ENCODE peak calls at places on chromosomes 4 and X, in five cellular contexts. One of them, this sample, is unnamed.

GRCh38 chr4:16785800-16786527 is 112.5 kb downstream of the LDB2 start:
- DNase-seq in GM23248: peak
- DNase-seq in pancreas: no peak
- DNase-seq in uterus: no peak
- DNase-seq in CD8-positive, alpha-beta T cell: no peak
- DNase-seq in this sample: no peak

GRCh38 chr4:172962564-172963353 is 205.9 kb upstream of the GALNT7 start:
- DNase-seq in CD8-positive, alpha-beta T cell: no peak
- DNase-seq in GM23248: peak
- DNase-seq in pancreas: peak
- DNase-seq in uterus: peak
- DNase-seq in this sample: no peak

GRCh38 chr4:15457401-15458201 is 12.1 kb upstream of the CC2D2A start:
- DNase-seq in CD8-positive, alpha-beta T cell: no peak
- DNase-seq in pancreas: no peak
- DNase-seq in GM23248: peak
- DNase-seq in uterus: no peak
- DNase-seq in this sample: no peak

GRCh38 chrX:78652971-78653822 is 5.9 kb downstream of the RTL3 start:
- DNase-seq in pancreas: no peak
- DNase-seq in uterus: no peak
- DNase-seq in GM23248: peak
- DNase-seq in CD8-positive, alpha-beta T cell: no peak
- DNase-seq in this sample: no peak

GRCh38 chr4:5019274-5019673 is at the start of gene CYTL1:
- DNase-seq in GM23248: no peak
- DNase-seq in CD8-positive, alpha-beta T cell: no peak
- DNase-seq in pancreas: no peak
- DNase-seq in uterus: no peak
- DNase-seq in this sample: no peak

GRCh38 chr4:73308286-73308685 is 49.7 kb upstream of the ANKRD17 start:
- DNase-seq in pancreas: no peak
- DNase-seq in GM23248: peak
- DNase-seq in CD8-positive, alpha-beta T cell: no peak
- DNase-seq in uterus: no peak
- DNase-seq in this sample: no peak

GRCh38 chr4:16706251-16706650 is 192.2 kb downstream of the LDB2 start:
- DNase-seq in pancreas: no peak
- DNase-seq in GM23248: no peak
- DNase-seq in CD8-positive, alpha-beta T cell: no peak
- DNase-seq in uterus: no peak
- DNase-seq in this sample: no peak

GRCh38 chr4:8586671-8587468 is 5.7 kb upstream of the CPZ start:
- DNase-seq in pancreas: no peak
- DNase-seq in uterus: no peak
- DNase-seq in GM23248: no peak
- DNase-seq in CD8-positive, alpha-beta T cell: no peak
- DNase-seq in this sample: no peak

GRCh38 chr4:27066591-27066990 is 205.9 kb downstream of the STIM2 start:
- DNase-seq in pancreas: peak
- DNase-seq in CD8-positive, alpha-beta T cell: no peak
- DNase-seq in uterus: no peak
- DNase-seq in GM23248: no peak
- DNase-seq in this sample: no peak

GRCh38 chr4:88753658-88754431 is 56.2 kb upstream of the NAP1L5 start:
- DNase-seq in CD8-positive, alpha-beta T cell: no peak
- DNase-seq in GM23248: no peak
- DNase-seq in uterus: no peak
- DNase-seq in pancreas: no peak
- DNase-seq in this sample: no peak

GRCh38 chr4:117466388-117466787 is 381.0 kb upstream of the TRAM1L1 start:
- DNase-seq in uterus: no peak
- DNase-seq in CD8-positive, alpha-beta T cell: no peak
- DNase-seq in GM23248: no peak
- DNase-seq in pancreas: no peak
- DNase-seq in this sample: no peak

GRCh38 chrX:39774804-39775112 is 323.0 kb downstream of the BCOR start:
- DNase-seq in uterus: no peak
- DNase-seq in CD8-positive, alpha-beta T cell: no peak
- DNase-seq in GM23248: no peak
- DNase-seq in pancreas: no peak
- DNase-seq in this sample: no peak

GRCh38 chr4:110049951-110050925 is 137.6 kb downstream of the EGF start:
- DNase-seq in GM23248: peak
- DNase-seq in CD8-positive, alpha-beta T cell: peak
- DNase-seq in uterus: peak
- DNase-seq in pancreas: peak
- DNase-seq in this sample: no peak

GRCh38 chr4:127224556-127224955 is 408.2 kb upstream of the INTU start:
- DNase-seq in CD8-positive, alpha-beta T cell: no peak
- DNase-seq in uterus: no peak
- DNase-seq in GM23248: no peak
- DNase-seq in pancreas: no peak
- DNase-seq in this sample: no peak

GRCh38 chr4:165680821-165681220 is 192.2 kb upstream of the TLL1 start:
- DNase-seq in CD8-positive, alpha-beta T cell: no peak
- DNase-seq in pancreas: no peak
- DNase-seq in GM23248: no peak
- DNase-seq in uterus: no peak
- DNase-seq in this sample: no peak

GRCh38 chr4:94802091-94802490 is 44.3 kb downstream of the BMPR1B start:
- DNase-seq in uterus: no peak
- DNase-seq in GM23248: no peak
- DNase-seq in pancreas: no peak
- DNase-seq in CD8-positive, alpha-beta T cell: no peak
- DNase-seq in this sample: no peak

GRCh38 chr4:103721251-103721650 is 1.5 kb upstream of the TACR3 start:
- DNase-seq in pancreas: no peak
- DNase-seq in uterus: no peak
- DNase-seq in CD8-positive, alpha-beta T cell: no peak
- DNase-seq in GM23248: peak
- DNase-seq in this sample: no peak

GRCh38 chr4:20356565-20356964 is 104.9 kb downstream of the SLIT2 start:
- DNase-seq in CD8-positive, alpha-beta T cell: no peak
- DNase-seq in uterus: no peak
- DNase-seq in pancreas: no peak
- DNase-seq in GM23248: no peak
- DNase-seq in this sample: no peak

GRCh38 chr4:42673084-42673429 is 16.2 kb upstream of the ATP8A1 start:
- DNase-seq in pancreas: peak
- DNase-seq in GM23248: peak
- DNase-seq in CD8-positive, alpha-beta T cell: peak
- DNase-seq in uterus: no peak
- DNase-seq in this sample: no peak

GRCh38 chr4:42678512-42678911 is 21.6 kb upstream of the ATP8A1 start:
- DNase-seq in CD8-positive, alpha-beta T cell: no peak
- DNase-seq in pancreas: no peak
- DNase-seq in uterus: no peak
- DNase-seq in GM23248: no peak
- DNase-seq in this sample: no peak

GRCh38 chr4:42676066-42676951 is 19.4 kb upstream of the ATP8A1 start:
- DNase-seq in CD8-positive, alpha-beta T cell: no peak
- DNase-seq in pancreas: no peak
- DNase-seq in uterus: no peak
- DNase-seq in GM23248: no peak
- DNase-seq in this sample: no peak

GRCh38 chr4:42671431-42672194 is 14.7 kb upstream of the ATP8A1 start:
- DNase-seq in CD8-positive, alpha-beta T cell: peak
- DNase-seq in uterus: no peak
- DNase-seq in pancreas: no peak
- DNase-seq in GM23248: no peak
- DNase-seq in this sample: no peak

DNA sequence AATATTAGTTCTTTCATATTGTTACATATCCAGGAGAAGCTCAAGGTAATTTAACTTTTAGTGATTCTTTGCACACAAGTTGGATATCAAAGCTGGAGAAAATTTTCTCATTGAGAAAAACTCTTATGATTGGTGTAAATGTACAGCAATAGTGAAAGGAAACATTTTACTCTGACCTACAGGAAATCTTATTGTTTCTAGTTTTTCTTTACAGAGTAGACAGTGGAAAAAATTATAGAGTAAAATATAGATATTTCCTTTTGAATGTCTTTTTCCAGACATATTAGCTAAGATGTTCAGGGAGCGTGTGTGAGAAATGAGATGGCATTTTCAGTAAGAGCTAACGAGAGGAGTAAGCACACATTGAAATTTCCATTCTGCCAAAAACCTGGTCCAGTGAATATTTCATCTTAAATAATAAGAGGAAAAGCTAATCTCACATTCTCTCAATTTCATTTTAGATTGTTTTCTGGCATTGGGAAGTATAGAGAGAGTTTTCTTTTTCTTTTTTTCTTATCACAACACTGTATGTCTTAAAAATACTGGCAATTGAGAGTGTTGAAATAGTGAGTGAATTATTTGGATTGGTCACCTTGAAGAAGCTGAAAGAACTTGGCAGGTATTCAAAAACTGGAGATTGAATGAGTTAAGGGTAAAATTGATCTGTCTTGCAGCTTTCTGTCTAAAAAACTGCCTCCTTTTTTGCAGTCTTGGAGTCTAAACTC is 15.6 kb upstream of the ATP8A1 start:
- DNase-seq in pancreas: no peak
- DNase-seq in uterus: no peak
- DNase-seq in CD8-positive, alpha-beta T cell: no peak
- DNase-seq in GM23248: no peak
- DNase-seq in this sample: no peak
- H3K27ac ChIP-seq in pancreas: no peak
- H3K27ac ChIP-seq in uterus: no peak
- H3K27ac ChIP-seq in CD8-positive, alpha-beta T cell: peak
- H3K27ac ChIP-seq in GM23248: no peak
- H3K27ac ChIP-seq in this sample: no peak

DNA sequence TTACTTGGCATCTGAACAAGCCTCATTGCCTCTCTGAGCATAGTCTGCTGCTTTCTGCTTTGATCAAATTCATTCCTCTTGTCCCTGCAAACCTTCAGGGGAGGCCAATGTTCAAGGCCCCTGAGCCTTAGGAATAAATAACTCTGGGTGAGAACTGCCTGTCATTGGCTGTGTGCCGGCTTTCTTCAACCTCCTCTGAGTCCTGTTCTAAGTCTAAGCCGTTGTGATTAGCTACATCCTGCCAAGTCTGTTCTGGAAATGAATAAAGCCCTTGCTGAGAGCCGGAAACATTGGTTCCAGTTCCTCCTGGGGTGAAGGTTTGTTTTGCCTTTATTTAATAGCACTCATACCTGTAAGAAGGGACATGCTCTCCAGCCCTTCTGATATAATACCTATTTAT is 13.8 kb downstream of the RNF4 start:
- DNase-seq in uterus: peak
- DNase-seq in GM23248: peak
- DNase-seq in pancreas: peak
- DNase-seq in CD8-positive, alpha-beta T cell: no peak
- DNase-seq in this sample: peak
- H3K27ac ChIP-seq in uterus: peak
- H3K27ac ChIP-seq in GM23248: peak
- H3K27ac ChIP-seq in pancreas: peak
- H3K27ac ChIP-seq in CD8-positive, alpha-beta T cell: no peak
- H3K27ac ChIP-seq in this sample: peak

GRCh38 chr4:152981278-152981677 is 45.2 kb downstream of the FHDC1 start:
- DNase-seq in CD8-positive, alpha-beta T cell: no peak
- DNase-seq in pancreas: no peak
- DNase-seq in uterus: no peak
- DNase-seq in GM23248: no peak
- DNase-seq in this sample: no peak

GRCh38 chr4:152979731-152980330 is 43.7 kb downstream of the FHDC1 start:
- DNase-seq in GM23248: no peak
- DNase-seq in uterus: no peak
- DNase-seq in pancreas: no peak
- DNase-seq in CD8-positive, alpha-beta T cell: no peak
- DNase-seq in this sample: no peak

GRCh38 chr4:152983221-152983620 is 47.1 kb downstream of the FHDC1 start:
- DNase-seq in uterus: no peak
- DNase-seq in CD8-positive, alpha-beta T cell: no peak
- DNase-seq in GM23248: peak
- DNase-seq in pancreas: no peak
- DNase-seq in this sample: no peak

GRCh38 chr4:152981842-152982241 is 45.7 kb downstream of the FHDC1 start:
- DNase-seq in CD8-positive, alpha-beta T cell: no peak
- DNase-seq in GM23248: no peak
- DNase-seq in pancreas: no peak
- DNase-seq in uterus: no peak
- DNase-seq in this sample: no peak

GRCh38 chr4:152983774-152984411 is 47.8 kb downstream of the FHDC1 start:
- DNase-seq in CD8-positive, alpha-beta T cell: no peak
- DNase-seq in uterus: no peak
- DNase-seq in GM23248: peak
- DNase-seq in pancreas: no peak
- DNase-seq in this sample: no peak
- H3K27ac ChIP-seq in CD8-positive, alpha-beta T cell: no peak
- H3K27ac ChIP-seq in uterus: no peak
- H3K27ac ChIP-seq in GM23248: peak
- H3K27ac ChIP-seq in pancreas: no peak
- H3K27ac ChIP-seq in this sample: no peak

DNA sequence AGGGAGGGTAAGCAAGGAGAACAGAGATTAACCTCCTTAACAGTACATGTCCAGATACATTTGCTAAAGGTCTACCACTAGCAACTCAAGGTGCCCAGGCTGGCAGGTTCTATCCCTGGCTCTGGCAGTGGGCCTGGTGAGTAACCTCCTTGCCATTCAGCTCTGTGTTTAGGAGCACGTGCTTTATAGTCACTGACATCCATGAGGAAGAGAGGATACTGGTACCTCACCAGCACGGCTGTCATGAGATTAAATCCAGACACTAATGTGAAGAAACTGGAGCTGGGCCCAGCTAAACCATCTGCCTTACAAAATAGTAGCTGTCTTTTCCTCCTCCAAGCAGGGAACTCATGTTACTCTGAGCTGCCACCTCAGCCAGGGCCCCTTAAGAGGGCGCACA is 45.3 kb downstream of the GPRASP3 start:
- DNase-seq in pancreas: no peak
- DNase-seq in CD8-positive, alpha-beta T cell: no peak
- DNase-seq in GM23248: peak
- DNase-seq in uterus: peak
- DNase-seq in this sample: no peak
- H3K27ac ChIP-seq in pancreas: no peak
- H3K27ac ChIP-seq in CD8-positive, alpha-beta T cell: no peak
- H3K27ac ChIP-seq in GM23248: peak
- H3K27ac ChIP-seq in uterus: peak
- H3K27ac ChIP-seq in this sample: no peak

GRCh38 chr4:152534541-152535231 is 1.2 kb downstream of the FBXW7 start:
- DNase-seq in GM23248: peak
- DNase-seq in CD8-positive, alpha-beta T cell: peak
- DNase-seq in uterus: peak
- DNase-seq in pancreas: peak
- DNase-seq in this sample: no peak

GRCh38 chr4:152528060-152528459 is 7.8 kb downstream of the FBXW7 start:
- DNase-seq in uterus: no peak
- DNase-seq in pancreas: no peak
- DNase-seq in CD8-positive, alpha-beta T cell: no peak
- DNase-seq in GM23248: no peak
- DNase-seq in this sample: no peak

GRCh38 chr4:152530600-152530999 is 5.3 kb downstream of the FBXW7 start:
- DNase-seq in CD8-positive, alpha-beta T cell: no peak
- DNase-seq in GM23248: no peak
- DNase-seq in pancreas: no peak
- DNase-seq in uterus: no peak
- DNase-seq in this sample: no peak

GRCh38 chr4:152529880-152530279 is 6.0 kb downstream of the FBXW7 start:
- DNase-seq in uterus: no peak
- DNase-seq in pancreas: no peak
- DNase-seq in GM23248: no peak
- DNase-seq in CD8-positive, alpha-beta T cell: no peak
- DNase-seq in this sample: no peak

GRCh38 chr4:152531479-152531878 is 4.4 kb downstream of the FBXW7 start:
- DNase-seq in pancreas: no peak
- DNase-seq in GM23248: no peak
- DNase-seq in CD8-positive, alpha-beta T cell: no peak
- DNase-seq in uterus: no peak
- DNase-seq in this sample: no peak
- H3K27ac ChIP-seq in pancreas: no peak
- H3K27ac ChIP-seq in GM23248: no peak
- H3K27ac ChIP-seq in CD8-positive, alpha-beta T cell: no peak
- H3K27ac ChIP-seq in uterus: no peak
- H3K27ac ChIP-seq in this sample: no peak

This sample was measured in substantia nigra.